ENCODE peak calls at places on chromosomes 6 and 20, in four cellular contexts. T is brain microvascular endothelial cell, E is astrocyte, D is heart right ventricle. Y is an unnamed sample.

GRCh38 chr20:50728486-50728980 is 2.8 kb upstream of the PARD6B start:
- DNase-seq in E (no peak), D (no peak), T (no peak), Y (no peak)

GRCh38 chr6:143598466-143599080 is 79.2 kb upstream of the PHACTR2 start:
- DNase-seq in T (no peak), E (no peak), D (no peak), Y (no peak)

GRCh38 chr6:43838276-43839036 is 68.4 kb downstream of the VEGFA start:
- DNase-seq in D (peak; percentile 40), E (peak; percentile 70), T (peak; percentile 70), Y (peak; percentile 87)

GRCh38 chr20:47453167-47453782 is 48.4 kb upstream of the NCOA3 start:
- DNase-seq in D (no peak), T (peak; percentile 90), E (peak; percentile 86), Y (peak; percentile 79)

GRCh38 chr20:39897058-39897457 is 792.0 kb downstream of the MAFB start:
- DNase-seq in D (no peak), T (peak; percentile 96), E (peak; percentile 97), Y (peak; percentile 84)

GRCh38 chr20:32581839-32582658 is 3.1 kb downstream of the NOL4L start:
- DNase-seq in E (no peak), T (no peak), D (no peak), Y (no peak)

GRCh38 chr6:137283940-137284910 is 65.0 kb upstream of the IFNGR1 start:
- DNase-seq in E (no peak), T (peak; percentile 28), D (no peak), Y (peak; percentile 55)

GRCh38 chr6:82270791-82271392 is 23.3 kb upstream of the IBTK start:
- DNase-seq in D (no peak), E (peak; percentile 38), T (no peak), Y (peak; percentile 67)

GRCh38 chr6:43081043-43081442 is 4.9 kb downstream of the PTK7 start:
- DNase-seq in D (no peak), T (no peak), E (no peak), Y (no peak)

GRCh38 chr6:1619666-1620503 is 10.2 kb downstream of the FOXC1 start:
- DNase-seq in T (no peak), D (no peak), E (no peak), Y (no peak)

GRCh38 chr6:163349001-163349680 is 65.4 kb upstream of the QKI start:
- DNase-seq in T (no peak), E (peak; percentile 20), D (no peak), Y (no peak)

GRCh38 chr6:52661551-52661950 is 9.4 kb upstream of the TMEM14A start:
- DNase-seq in D (no peak), E (no peak), T (no peak), Y (no peak)

GRCh38 chr6:145137425-145137824 is 597.9 kb downstream of the EPM2A start:
- DNase-seq in T (peak; percentile 14), E (no peak), D (no peak), Y (peak; percentile 55)
- TF ChIP-seq CTCF in T (no peak), E (peak; percentile 11), D (peak; percentile 29), Y (peak; percentile 17)

DNA sequence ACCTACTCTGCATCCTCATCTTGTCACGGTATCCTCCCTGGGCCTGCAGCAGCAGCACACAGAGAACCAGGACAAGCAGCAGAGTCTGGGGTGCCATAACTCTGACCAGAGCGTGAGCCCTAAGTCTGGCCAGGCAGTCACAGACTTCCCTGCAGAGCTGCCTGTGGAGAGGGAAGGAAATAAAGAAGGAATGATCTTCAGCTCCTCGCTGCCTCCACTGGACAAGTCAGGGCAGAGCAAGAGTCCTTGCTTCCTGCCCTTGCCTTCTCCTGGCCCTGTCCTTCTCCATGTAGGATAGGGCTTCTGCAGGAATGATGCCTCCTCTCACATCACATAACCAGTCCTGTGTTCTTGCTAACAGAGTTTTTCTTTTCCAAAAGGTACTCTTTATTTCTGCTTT is 15.9 kb upstream of the WFDC11 start:
- DNase-seq in E (no peak), T (peak; percentile 3), D (no peak), Y (peak; percentile 10)
- TF ChIP-seq CTCF in E (no peak), T (peak; percentile 40), D (no peak), Y (peak; percentile 29)

GRCh38 chr6:124683507-124683906 is 278.7 kb upstream of the RNF217 start:
- DNase-seq in E (no peak), D (no peak), T (no peak), Y (no peak)
- TF ChIP-seq CTCF in E (no peak), D (no peak), T (no peak), Y (no peak)

GRCh38 chr6:38646166-38646565 is 6.4 kb upstream of the BTBD9 start:
- DNase-seq in E (peak; percentile 20), D (no peak), T (no peak), Y (peak; percentile 24)
- TF ChIP-seq CTCF in E (no peak), D (no peak), T (no peak), Y (no peak)

GRCh38 chr6:2914318-2914660 is 11.2 kb upstream of the SERPINB9 start:
- DNase-seq in T (no peak), E (no peak), D (no peak), Y (no peak)
- TF ChIP-seq CTCF in T (no peak), E (no peak), D (no peak), Y (no peak)

Y was measured in choroid plexus epithelial cell.